ENCODE peak calls at places on chromosomes 5 and 9, in four cellular contexts. A, J, I and F are unnamed samples.

GRCh38 chr5:113693205-113693553 is 179.7 kb downstream of the YTHDC2 start:
- DNase-seq in A (no peak), J (no peak), I (peak), F (no peak)

GRCh38 chr9:94867281-94867841 is 140.9 kb downstream of the AOPEP start:
- DNase-seq in A (peak), J (peak), I (no peak), F (no peak)

GRCh38 chr9:126055386-126055785 is 271.2 kb upstream of the MVB12B start:
- DNase-seq in A (no peak), J (no peak), I (no peak), F (no peak)

GRCh38 chr5:176866913-176867312 is 32.2 kb downstream of the HK3 start:
- DNase-seq in A (no peak), J (no peak), I (peak), F (no peak)

GRCh38 chr5:179265529-179266290 is 79.6 kb downstream of the ADAMTS2 start:
- DNase-seq in A (no peak), J (no peak), I (peak), F (no peak)

GRCh38 chr5:157600252-157600651 is 24.7 kb upstream of the ADAM19 start:
- DNase-seq in A (no peak), J (no peak), I (no peak), F (peak)

GRCh38 chr5:118611332-118611945 is 376.9 kb downstream of the DTWD2 start:
- DNase-seq in A (peak), J (peak), I (peak), F (no peak)

GRCh38 chr5:150763023-150763793 is 4.4 kb upstream of the DCTN4 start:
- DNase-seq in A (no peak), J (peak), I (no peak), F (no peak)

GRCh38 chr5:65672787-65673186 is 48.0 kb downstream of the SHLD3 start:
- DNase-seq in A (no peak), J (peak), I (no peak), F (no peak)